ENCODE peak calls at places on chromosomes 2 and 18, in eight cellular contexts. V is T-helper 1 cell, I is M059J, M is NCI-H1930, R is neuronal stem cell, W is AG20443, U is EH, A is NCI-H2227 treated with DMSO at 0.1 percent for 48 hours. Q is an unnamed sample.

GRCh38 chr2:241895732-241896641 is 26.5 kb downstream of the RTP5 start:
- DNase-seq in A (no peak), V (no peak), R (no peak), W (peak; percentile 38), U (peak; percentile 51), M (no peak), I (no peak), Q (no peak)

GRCh38 chr2:88671786-88672427 is 19.6 kb upstream of the RPIA start:
- DNase-seq in R (peak; percentile 27), I (peak; percentile 73), M (peak; percentile 43), W (peak; percentile 79), V (no peak), A (peak; percentile 76), U (peak; percentile 70), Q (no peak)

GRCh38 chr2:37773354-37773753 is 101.9 kb upstream of the CDC42EP3 start:
- DNase-seq in M (no peak), R (no peak), V (no peak), I (no peak), A (peak; percentile 17), W (no peak), U (no peak), Q (no peak)

GRCh38 chr2:176188218-176188968 is at the start of gene HOXD1:
- DNase-seq in V (no peak), W (peak; percentile 94), I (peak; percentile 39), A (no peak), U (peak; percentile 7), M (peak; percentile 51), R (no peak), Q (no peak)

GRCh38 chr2:63424329-63425078 is 163.8 kb downstream of the WDPCP start:
- DNase-seq in W (peak; percentile 10), I (peak; percentile 20), V (no peak), U (peak; percentile 53), M (no peak), R (no peak), A (no peak), Q (no peak)

GRCh38 chr2:62147610-62148301 is 48.2 kb upstream of the B3GNT2 start:
- DNase-seq in R (no peak), A (no peak), V (no peak), M (no peak), I (peak; percentile 50), W (peak; percentile 31), U (peak; percentile 82), Q (no peak)

GRCh38 chr2:31004252-31004651 is 134.0 kb downstream of the GALNT14 start:
- DNase-seq in A (no peak), M (no peak), U (no peak), V (no peak), R (no peak), I (no peak), W (no peak), Q (no peak)

GRCh38 chr2:74457129-74457548 is 1.1 kb upstream of the WBP1 start:
- DNase-seq in U (no peak), R (no peak), W (no peak), I (no peak), A (no peak), V (no peak), M (no peak), Q (no peak)

GRCh38 chr2:1586251-1586945 is 157.9 kb downstream of the PXDN start:
- DNase-seq in I (no peak), A (no peak), W (no peak), M (no peak), U (no peak), R (no peak), V (no peak), Q (no peak)

GRCh38 chr2:176561706-176562105 is 292.5 kb downstream of the MTX2 start:
- DNase-seq in U (peak; percentile 14), I (peak; percentile 49), A (no peak), W (peak; percentile 47), V (no peak), R (no peak), M (no peak), Q (no peak)

GRCh38 chr2:118834901-118835738 is 12.3 kb downstream of the EN1 start:
- DNase-seq in A (no peak), R (peak; percentile 37), V (no peak), I (no peak), M (no peak), U (no peak), W (peak; percentile 61), Q (no peak)

GRCh38 chr2:45637440-45637839 is 14.0 kb upstream of the PRKCE start:
- DNase-seq in A (no peak), W (peak; percentile 20), V (no peak), I (peak; percentile 85), M (no peak), U (peak; percentile 52), R (no peak), Q (no peak)

GRCh38 chr2:230847883-230848388 is 16.8 kb upstream of the ITM2C start:
- DNase-seq in R (no peak), W (peak; percentile 94), V (peak; percentile 65), U (peak; percentile 81), A (no peak), I (peak; percentile 81), M (peak; percentile 46), Q (peak; percentile 88)

GRCh38 chr18:54957295-54957694 is 2.0 kb downstream of the CCDC68 start:
- DNase-seq in V (no peak), A (no peak), I (no peak), M (no peak), R (no peak), U (no peak), W (no peak), Q (no peak)

GRCh38 chr2:86053166-86053565 is 52.5 kb downstream of the POLR1A start:
- DNase-seq in A (no peak), I (no peak), V (no peak), R (no peak), U (no peak), W (no peak), M (no peak), Q (no peak)

GRCh38 chr2:205407984-205408383 is 274.3 kb upstream of the NRP2 start:
- DNase-seq in W (peak; percentile 29), I (peak; percentile 20), V (no peak), M (no peak), R (no peak), U (peak; percentile 83), A (no peak), Q (no peak)

GRCh38 chr2:101036562-101036961 is 34.5 kb downstream of the RPL31 start:
- DNase-seq in U (peak; percentile 55), M (no peak), W (peak; percentile 57), A (no peak), I (peak; percentile 36), R (no peak), V (no peak), Q (no peak)

GRCh38 chr18:65409266-65409665 is 341.5 kb upstream of the CDH7 start:
- DNase-seq in V (no peak), I (no peak), M (no peak), R (no peak), U (no peak), W (no peak), A (no peak), Q (no peak)

Q was measured in activated CD4-positive, alpha-beta T cell treated with anti-CD3 and anti-CD28 coated beads, Interleukin-2, amount 50 U/mL, for 1 hour.